ENCODE peak calls at places on chromosomes 16 and 17, in eight cellular contexts. T is pancreas, A is GM06990, Q is heart right ventricle, X is IMR-90, R is cardiac fibroblast, G is fibroblast of lung, Y is uterus. U is an unnamed sample.
A peak's percentile ranks its signal among the peaks of the same experiment; 100 is the strongest.

GRCh38 chr16:50202926-50203624 is 50.0 kb downstream of the TENT4B start:
- DNase-seq in T (no peak), A (no peak), Q (no peak), X (peak; percentile 93), R (peak; percentile 93), G (peak; percentile 93), Y (peak; percentile 63), U (no peak)

GRCh38 chr16:28318042-28318597 is 25.8 kb downstream of the SBK1 start:
- DNase-seq in T (no peak), A (no peak), Q (no peak), X (no peak), R (no peak), G (no peak), Y (no peak), U (no peak)

GRCh38 chr17:50641339-50641725 is 6.7 kb downstream of the ABCC3 start:
- DNase-seq in T (no peak), A (no peak), Q (no peak), X (no peak), R (no peak), G (no peak), Y (no peak), U (no peak)

GRCh38 chr17:55420067-55420775 is 1.4 kb downstream of the MMD start:
- DNase-seq in T (no peak), A (peak; percentile 53), Q (peak; percentile 21), X (no peak), R (no peak), G (no peak), Y (no peak), U (peak; percentile 68)

GRCh38 chr17:27651411-27652345 is 20.7 kb downstream of the LGALS9 start:
- DNase-seq in T (peak; percentile 37), A (no peak), Q (peak; percentile 67), X (peak; percentile 39), R (peak; percentile 58), G (peak; percentile 43), Y (peak; percentile 70), U (peak; percentile 39)

GRCh38 chr16:70512456-70512855 is 10.9 kb downstream of the COG4 start:
- DNase-seq in T (no peak), A (no peak), Q (no peak), X (peak; percentile 59), R (no peak), G (no peak), Y (no peak), U (no peak)

GRCh38 chr16:51049276-51049675 is 101.8 kb downstream of the SALL1 start:
- DNase-seq in T (no peak), A (no peak), Q (no peak), X (no peak), R (no peak), G (no peak), Y (no peak), U (no peak)

GRCh38 chr17:603405-604193 is 111.0 kb downstream of the VPS53 start:
- DNase-seq in T (no peak), A (no peak), Q (no peak), X (peak; percentile 56), R (no peak), G (no peak), Y (no peak), U (no peak)

GRCh38 chr17:2266045-2266864 is 37.3 kb downstream of the SMG6 start:
- DNase-seq in T (no peak), A (peak; percentile 61), Q (peak; percentile 34), X (no peak), R (no peak), G (no peak), Y (no peak), U (peak; percentile 61)

GRCh38 chr17:49882434-49882833 is 34.6 kb upstream of the TAC4 start:
- DNase-seq in T (no peak), A (no peak), Q (no peak), X (no peak), R (no peak), G (no peak), Y (no peak), U (no peak)

GRCh38 chr16:54097774-54098173 is 188.8 kb downstream of the IRX3 start:
- DNase-seq in T (no peak), A (no peak), Q (no peak), X (no peak), R (no peak), G (no peak), Y (no peak), U (no peak)

GRCh38 chr17:20073056-20073979 is 64.2 kb downstream of the SPECC1 start:
- DNase-seq in T (no peak), A (no peak), Q (peak; percentile 65), X (peak; percentile 10), R (peak; percentile 71), G (peak; percentile 40), Y (peak; percentile 45), U (peak; percentile 19)

GRCh38 chr17:10018461-10018891 is 113.4 kb upstream of the RCVRN start:
- DNase-seq in T (no peak), A (peak; percentile 48), Q (no peak), X (no peak), R (no peak), G (no peak), Y (no peak), U (no peak)

GRCh38 chr16:3112881-3113574 is 642 bp downstream of the ZNF205 start:
- DNase-seq in T (no peak), A (no peak), Q (no peak), X (peak; percentile 16), R (peak; percentile 49), G (peak; percentile 49), Y (no peak), U (no peak)

GRCh38 chr16:24035127-24035842 is 199.5 kb downstream of the PRKCB start:
- DNase-seq in T (no peak), A (no peak), Q (no peak), X (no peak), R (no peak), G (no peak), Y (no peak), U (peak; percentile 26)

GRCh38 chr16:35525979-35526590 is 2066.7 kb downstream of the TP53TG3F start:
- DNase-seq in T (no peak), A (no peak), Q (no peak), X (no peak), R (no peak), G (no peak), Y (no peak), U (no peak)

GRCh38 chr16:3706253-3707145 is 10.8 kb downstream of the TRAP1 start:
- DNase-seq in T (no peak), A (no peak), Q (no peak), X (no peak), R (no peak), G (no peak), Y (no peak), U (no peak)

GRCh38 chr17:75067856-75068255 is 19.9 kb upstream of the SLC16A5 start:
- DNase-seq in T (no peak), A (no peak), Q (no peak), X (no peak), R (no peak), G (no peak), Y (no peak), U (no peak)

GRCh38 chr17:78925234-78925633 is at the start of gene TIMP2:
- DNase-seq in T (peak; percentile 80), A (no peak), Q (peak; percentile 90), X (peak; percentile 83), R (peak; percentile 93), G (peak; percentile 89), Y (peak; percentile 95), U (peak; percentile 87)
- TF ChIP-seq CTCF in T (no peak), A (peak; percentile 24), Q (peak; percentile 49), X (peak; percentile 2), R (peak; percentile 15), G (peak; percentile 11), Y (no peak), U (peak; percentile 24)

GRCh38 chr16:720990-721764 is at the start of gene ANTKMT:
- DNase-seq in T (peak; percentile 87), A (peak; percentile 94), Q (peak; percentile 68), X (peak; percentile 64), R (peak; percentile 79), G (peak; percentile 68), Y (peak; percentile 57), U (peak; percentile 98)
- TF ChIP-seq CTCF in T (peak; percentile 7), A (no peak), Q (no peak), X (no peak), R (no peak), G (no peak), Y (peak; percentile 44), U (peak; percentile 4)

GRCh38 chr16:88759245-88759975 is 25.6 kb downstream of the PIEZO1 start:
- DNase-seq in T (no peak), A (no peak), Q (no peak), X (peak; percentile 49), R (peak; percentile 48), G (peak; percentile 70), Y (peak; percentile 84), U (no peak)

GRCh38 chr16:88761143-88761534 is 23.9 kb downstream of the PIEZO1 start:
- DNase-seq in T (no peak), A (no peak), Q (no peak), X (no peak), R (no peak), G (no peak), Y (no peak), U (no peak)

GRCh38 chr16:88761830-88762229 is 23.2 kb downstream of the PIEZO1 start:
- DNase-seq in T (no peak), A (no peak), Q (no peak), X (no peak), R (no peak), G (no peak), Y (no peak), U (no peak)

GRCh38 chr16:88759976-88760350 is 25.1 kb downstream of the PIEZO1 start:
- DNase-seq in T (no peak), A (no peak), Q (no peak), X (no peak), R (no peak), G (no peak), Y (no peak), U (no peak)

DNA sequence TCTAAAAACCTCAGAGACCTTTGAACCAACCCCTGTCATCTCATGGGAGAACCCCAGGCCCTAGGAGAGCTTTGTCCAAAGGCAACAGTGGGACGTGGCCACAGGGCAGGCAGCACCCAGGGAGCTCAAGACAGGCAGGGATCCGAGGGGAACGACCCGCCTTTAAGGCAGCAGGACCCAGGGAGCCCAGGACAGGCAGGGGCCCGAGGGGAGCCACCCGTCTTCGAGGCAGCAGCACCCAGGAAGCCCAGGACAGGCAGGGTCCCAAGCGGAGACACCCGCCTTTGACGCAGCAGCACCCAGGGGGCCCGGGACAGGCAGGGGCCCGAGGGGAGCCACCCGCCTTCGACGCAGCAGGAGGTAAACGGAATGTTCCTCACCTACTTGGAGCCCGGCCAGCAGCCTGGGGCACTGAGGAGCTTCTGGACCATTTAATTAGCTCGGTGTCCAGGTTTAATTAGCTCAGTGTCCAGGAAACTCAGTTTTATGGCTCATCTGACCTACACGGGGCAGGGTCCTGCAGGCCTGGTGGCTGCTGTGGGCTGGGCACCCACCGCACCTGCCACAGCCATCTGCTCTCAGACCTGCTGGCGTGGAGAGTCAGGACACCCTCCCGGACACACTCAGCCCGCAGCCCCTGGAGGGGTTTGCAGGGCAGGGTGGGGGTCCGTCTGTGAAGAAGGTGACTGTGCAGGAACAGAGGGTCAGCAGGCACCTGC is 24.4 kb downstream of the PIEZO1 start:
- DNase-seq in T (no peak), A (no peak), Q (no peak), X (no peak), R (no peak), G (no peak), Y (no peak), U (no peak)
- TF ChIP-seq CTCF in T (no peak), A (no peak), Q (no peak), X (no peak), R (no peak), G (no peak), Y (no peak), U (no peak)

DNA sequence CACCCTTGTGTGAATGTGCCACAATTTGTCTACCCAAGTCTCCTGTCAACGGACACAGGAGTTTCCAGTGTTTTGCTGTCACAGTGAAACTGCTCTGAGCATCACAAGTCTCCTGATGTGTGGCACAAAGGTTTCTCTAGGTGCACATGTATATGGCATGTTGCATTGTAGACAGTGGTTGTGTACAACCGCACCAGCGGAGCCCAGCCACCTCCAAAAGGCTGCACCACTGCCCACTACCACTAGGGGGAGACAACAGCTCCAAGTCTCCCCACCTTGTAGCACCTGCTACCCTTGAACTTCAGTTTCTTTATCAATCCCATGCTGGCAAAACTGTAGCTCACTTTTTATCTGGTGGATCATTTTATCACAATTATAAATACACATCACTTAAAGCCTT is 95.5 kb upstream of the ZNF469 start:
- DNase-seq in T (no peak), A (no peak), Q (no peak), X (no peak), R (no peak), G (peak; percentile 19), Y (no peak), U (no peak)
- TF ChIP-seq CTCF in T (no peak), A (peak; percentile 51), Q (peak; percentile 63), X (peak; percentile 34), R (peak; percentile 91), G (peak; percentile 61), Y (no peak), U (peak; percentile 49)